ENCODE peak calls at places on chromosomes 2 and 18, in six cellular contexts. One of them, this sample, is unnamed.
A peak's percentile ranks its signal among the peaks of the same experiment; 100 is the strongest.

GRCh38 chr2:176160251-176161040 is 3.3 kb downstream of the HOXD3 start:
- DNase-seq in right lobe of liver: no peak
- DNase-seq in stimulated activated CD4-positive, alpha-beta T cell treated with anti-CD3 and anti-CD28 coated beads, Interleukin-12 subunit alpha, Interleukin-12 subunit beta, amount 100 ng/mL, for 4 hours: no peak
- DNase-seq in thyroid gland: no peak
- DNase-seq in AG09309: no peak
- DNase-seq in EL: no peak
- DNase-seq in this sample: no peak

GRCh38 chr2:112153179-112153490 is 14.9 kb downstream of the FBLN7 start:
- DNase-seq in right lobe of liver: no peak
- DNase-seq in stimulated activated CD4-positive, alpha-beta T cell treated with anti-CD3 and anti-CD28 coated beads, Interleukin-12 subunit alpha, Interleukin-12 subunit beta, amount 100 ng/mL, for 4 hours: no peak
- DNase-seq in thyroid gland: no peak
- DNase-seq in AG09309: peak; percentile 93
- DNase-seq in EL: peak; percentile 64
- DNase-seq in this sample: no peak

GRCh38 chr18:73693091-73693490 is 454.5 kb downstream of the FBXO15 start:
- DNase-seq in right lobe of liver: no peak
- DNase-seq in stimulated activated CD4-positive, alpha-beta T cell treated with anti-CD3 and anti-CD28 coated beads, Interleukin-12 subunit alpha, Interleukin-12 subunit beta, amount 100 ng/mL, for 4 hours: no peak
- DNase-seq in thyroid gland: no peak
- DNase-seq in AG09309: no peak
- DNase-seq in EL: no peak
- DNase-seq in this sample: no peak

GRCh38 chr2:28691774-28692281 is 59.8 kb upstream of the PPP1CB start:
- DNase-seq in right lobe of liver: peak; percentile 62
- DNase-seq in stimulated activated CD4-positive, alpha-beta T cell treated with anti-CD3 and anti-CD28 coated beads, Interleukin-12 subunit alpha, Interleukin-12 subunit beta, amount 100 ng/mL, for 4 hours: no peak
- DNase-seq in thyroid gland: peak; percentile 64
- DNase-seq in AG09309: peak; percentile 29
- DNase-seq in EL: peak; percentile 94
- DNase-seq in this sample: no peak

GRCh38 chr2:138503652-138504051 is 2.1 kb downstream of the SPOPL start:
- DNase-seq in right lobe of liver: no peak
- DNase-seq in stimulated activated CD4-positive, alpha-beta T cell treated with anti-CD3 and anti-CD28 coated beads, Interleukin-12 subunit alpha, Interleukin-12 subunit beta, amount 100 ng/mL, for 4 hours: no peak
- DNase-seq in thyroid gland: no peak
- DNase-seq in AG09309: no peak
- DNase-seq in EL: no peak
- DNase-seq in this sample: no peak

GRCh38 chr2:120963997-120964396 is 228.3 kb downstream of the GLI2 start:
- DNase-seq in right lobe of liver: no peak
- DNase-seq in stimulated activated CD4-positive, alpha-beta T cell treated with anti-CD3 and anti-CD28 coated beads, Interleukin-12 subunit alpha, Interleukin-12 subunit beta, amount 100 ng/mL, for 4 hours: no peak
- DNase-seq in thyroid gland: no peak
- DNase-seq in AG09309: no peak
- DNase-seq in EL: peak; percentile 52
- DNase-seq in this sample: no peak

GRCh38 chr18:21703241-21703820 is 1.2 kb downstream of the ABHD3 start:
- DNase-seq in right lobe of liver: no peak
- DNase-seq in stimulated activated CD4-positive, alpha-beta T cell treated with anti-CD3 and anti-CD28 coated beads, Interleukin-12 subunit alpha, Interleukin-12 subunit beta, amount 100 ng/mL, for 4 hours: peak; percentile 6
- DNase-seq in thyroid gland: peak; percentile 9
- DNase-seq in AG09309: no peak
- DNase-seq in EL: no peak
- DNase-seq in this sample: no peak

GRCh38 chr2:61640406-61640805 is 102.2 kb upstream of the XPO1 start:
- DNase-seq in right lobe of liver: no peak
- DNase-seq in stimulated activated CD4-positive, alpha-beta T cell treated with anti-CD3 and anti-CD28 coated beads, Interleukin-12 subunit alpha, Interleukin-12 subunit beta, amount 100 ng/mL, for 4 hours: no peak
- DNase-seq in thyroid gland: no peak
- DNase-seq in AG09309: no peak
- DNase-seq in EL: peak; percentile 48
- DNase-seq in this sample: no peak

This sample was measured in NCI-H1048.